ENCODE peak calls at places on chromosomes 2 and 18, in four cellular contexts. M is mesendoderm, Q is H1, K is trophoblast cell. F is an unnamed sample.

GRCh38 chr2:6940820-6941219 is 23.6 kb downstream of the RNF144A start:
- DNase-seq in Q (no peak), K (no peak), M (peak; percentile 57), F (no peak)

GRCh38 chr2:212984129-212984528 is 167.3 kb downstream of the IKZF2 start:
- DNase-seq in M (no peak), K (no peak), Q (no peak), F (no peak)

GRCh38 chr2:152298754-152299153 is 36.2 kb upstream of the FMNL2 start:
- DNase-seq in Q (no peak), M (peak; percentile 8), K (peak; percentile 12), F (no peak)

GRCh38 chr2:101199153-101199810 is 48.1 kb upstream of the TBC1D8 start:
- DNase-seq in Q (no peak), M (no peak), K (no peak), F (no peak)

GRCh38 chr2:158894078-158894477 is 74.4 kb upstream of the TANC1 start:
- DNase-seq in K (peak; percentile 27), M (no peak), Q (no peak), F (no peak)

GRCh38 chr2:2271471-2271941 is 59.6 kb downstream of the MYT1L start:
- DNase-seq in M (peak; percentile 65), K (no peak), Q (no peak), F (no peak)

GRCh38 chr2:170155022-170155722 is 22.8 kb upstream of the MYO3B start:
- DNase-seq in Q (no peak), K (no peak), M (peak; percentile 91), F (peak; percentile 54)

GRCh38 chr2:27717070-27717453 is 53.4 kb downstream of the SLC4A1AP start:
- DNase-seq in Q (no peak), K (peak; percentile 17), M (no peak), F (no peak)

GRCh38 chr2:12269041-12269972 is 447.4 kb upstream of the TRIB2 start:
- DNase-seq in Q (no peak), K (no peak), M (no peak), F (no peak)

GRCh38 chr2:169799555-169799954 is 884 bp downstream of the SSB start:
- DNase-seq in Q (no peak), M (peak; percentile 8), K (no peak), F (no peak)

GRCh38 chr2:238561230-238561629 is 134.5 kb downstream of the ASB1 start:
- DNase-seq in M (no peak), Q (no peak), K (no peak), F (no peak)

GRCh38 chr18:48613589-48613988 is 74.8 kb downstream of the CTIF start:
- DNase-seq in K (no peak), Q (no peak), M (no peak), F (no peak)
- H3K79me2 ChIP-seq in K (no peaks in the 10 kb centered on the region), Q (no peaks in the 10 kb centered on the region), M (no peaks in the 10 kb centered on the region), F (no peaks in the 10 kb centered on the region)

DNA sequence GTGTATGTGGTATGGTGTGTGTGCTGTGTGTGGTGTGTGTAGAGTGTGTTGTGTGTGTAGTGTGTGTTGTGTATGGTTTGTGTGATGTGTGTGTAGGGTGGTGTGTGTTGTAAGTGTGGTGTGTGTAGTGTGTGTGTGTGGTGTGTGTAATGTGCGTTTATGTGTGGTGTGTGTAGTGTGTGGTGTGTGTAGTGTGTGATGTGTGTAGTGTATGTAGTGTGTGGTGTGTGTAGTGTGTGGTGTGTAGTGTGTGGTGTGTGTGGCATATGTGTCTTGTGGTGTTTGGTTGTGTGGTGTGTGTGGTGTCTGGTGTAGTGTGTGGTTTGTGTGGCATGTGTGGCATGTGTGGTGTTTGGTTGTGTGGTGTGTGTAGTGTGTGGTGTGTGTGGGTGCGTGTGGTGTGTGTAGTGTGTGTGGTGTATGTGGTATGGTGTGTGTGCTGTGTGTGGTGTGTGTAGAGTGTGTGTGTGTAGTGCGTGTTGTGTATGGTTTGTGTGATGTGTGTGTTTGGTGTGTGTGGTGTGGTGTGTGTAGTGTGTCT is 4.0 kb upstream of the RTP5 start:
- DNase-seq in Q (no peak), K (no peak), M (peak; percentile 13), F (no peak)
- H3K18ac ChIP-seq in Q (no peak overlapping the region), K (no peak overlapping the region), M (no peak overlapping the region), F (no peak overlapping the region)

DNA sequence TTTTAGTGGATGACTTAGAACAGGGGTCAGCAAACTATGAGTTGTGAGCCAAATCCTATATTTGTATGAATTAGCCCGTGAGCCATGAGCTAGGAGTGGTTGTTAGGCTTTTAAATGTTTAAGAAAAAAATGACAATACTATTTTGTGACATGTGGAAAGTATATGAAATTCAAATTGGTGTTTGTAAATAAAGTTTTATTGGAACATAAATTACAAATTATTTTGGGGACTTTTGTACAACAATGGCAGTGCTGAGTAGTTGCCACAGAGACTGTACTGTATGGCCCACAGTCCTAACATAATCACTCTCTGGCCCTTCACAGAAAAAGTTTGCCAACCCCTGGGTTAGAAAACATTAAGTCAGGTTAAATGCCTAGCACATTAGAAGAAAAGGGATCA is 26.1 kb downstream of the ADNP2 start:
- DNase-seq in K (no peak), Q (no peak), M (no peak), F (no peak)
- H3K79me2 ChIP-seq in K (peaks cover 1% of the 10 kb centered on the region), Q (peaks cover 4% of the 10 kb centered on the region), M (peaks cover 12% of the 10 kb centered on the region), F (peaks cover 4% of the 10 kb centered on the region)

DNA sequence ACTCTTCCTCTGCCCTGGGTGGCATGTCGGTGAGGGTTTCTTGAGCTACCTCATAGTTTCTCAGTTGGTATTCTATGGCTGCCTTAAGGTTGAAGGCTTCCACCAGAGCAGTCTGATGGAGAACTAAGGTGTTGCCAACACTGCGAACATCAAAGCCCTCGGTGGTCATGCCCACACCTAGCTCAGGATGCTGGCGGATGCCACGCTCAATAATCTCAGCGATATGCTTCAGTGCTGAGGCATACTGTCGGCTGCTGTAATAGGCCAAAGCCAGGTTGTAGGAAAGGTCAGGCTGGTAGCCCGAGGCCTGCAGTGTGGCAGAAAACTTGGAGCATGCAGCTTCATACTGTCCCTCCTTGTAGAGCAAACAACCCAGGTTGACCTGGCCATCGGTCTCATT is 225.3 kb downstream of the AGPS start:
- DNase-seq in K (no peak), M (no peak), Q (no peak), F (no peak)
- H3K18ac ChIP-seq in K (no peak overlapping the region), M (no peak overlapping the region), Q (no peak overlapping the region), F (peak overlapping the region; percentile 70)

GRCh38 chr2:216144372-216144771 is 35.2 kb downstream of the XRCC5 start:
- DNase-seq in K (no peak), Q (no peak), M (no peak), F (no peak)
- H3K79me2 ChIP-seq in K (no peaks in the 10 kb centered on the region), Q (no peaks in the 10 kb centered on the region), M (peaks cover 10% of the 10 kb centered on the region), F (no peaks in the 10 kb centered on the region)

GRCh38 chr18:68417826-68418225 is 297.1 kb downstream of the TMX3 start:
- DNase-seq in M (no peak), Q (no peak), K (peak; percentile 67), F (no peak)
- H3K18ac ChIP-seq in M (no peak overlapping the region), Q (no peak overlapping the region), K (no peak overlapping the region), F (no peak overlapping the region)

DNA sequence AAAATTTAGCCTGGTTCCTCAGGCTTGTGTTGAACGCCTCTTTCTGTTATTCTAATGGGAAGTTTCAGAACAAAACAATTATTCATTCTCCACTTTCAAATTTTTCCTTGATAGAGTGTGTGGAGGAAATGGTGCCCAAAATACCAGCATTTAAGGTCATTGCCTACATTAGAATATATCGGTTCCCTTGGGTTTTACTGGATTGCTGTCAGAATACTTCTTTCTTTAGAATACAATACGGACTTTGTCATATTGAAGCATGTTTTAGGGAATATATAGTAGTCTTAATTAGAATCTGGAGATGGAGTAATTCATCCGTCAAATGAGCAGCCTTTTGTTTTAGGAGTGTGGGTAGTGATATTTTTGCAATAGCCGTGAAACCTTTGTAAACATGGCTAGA is 13.3 kb downstream of the LIMS1 start:
- DNase-seq in Q (no peak), M (no peak), K (no peak), F (no peak)
- H3K79me2 ChIP-seq in Q (no peaks in the 10 kb centered on the region), M (peaks cover 13% of the 10 kb centered on the region), K (peaks cover 3% of the 10 kb centered on the region), F (peaks cover 2% of the 10 kb centered on the region)

DNA sequence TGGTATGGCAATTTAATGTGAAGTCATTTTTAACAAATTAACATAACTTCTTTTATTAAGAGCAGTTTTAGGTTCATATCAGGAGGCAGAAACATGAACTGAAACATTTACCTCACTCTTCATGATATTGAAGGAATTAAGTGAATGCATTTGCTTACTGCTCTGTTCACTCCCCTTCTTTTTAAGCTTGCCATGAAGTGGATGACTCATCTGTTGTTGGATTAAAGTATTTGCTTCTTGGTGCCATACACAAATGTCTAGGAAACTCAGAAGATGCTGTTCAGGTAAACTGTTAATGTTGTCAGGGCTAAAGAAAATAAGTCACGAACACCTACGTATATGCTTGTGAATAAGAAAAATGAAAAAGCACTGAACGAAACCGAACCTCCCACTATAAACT is 10.2 kb upstream of the CABYR start:
- DNase-seq in Q (no peak), M (no peak), K (no peak), F (no peak)
- H3K18ac ChIP-seq in Q (no peak overlapping the region), M (no peak overlapping the region), K (no peak overlapping the region), F (no peak overlapping the region)

F was measured in H9.